ENCODE peak calls at places on chromosome 11, in six cellular contexts. N is adipocyte, Q is dorsolateral prefrontal cortex, H is endothelial cell of umbilical vein, L is psoas muscle, K is aorta. T is an unnamed sample. For H3K27me3, the result is how much of the 10 kb centered on the place peaks cover.

GRCh38 chr11:123393312-123393927 is 36.6 kb upstream of the GRAMD1B start:
- DNase-seq in N (no peak), Q (no peak), H (no peak), L (no peak), K (no peak), T (no peak)

GRCh38 chr11:70536051-70536877 is 137.9 kb downstream of the CTTN start:
- DNase-seq in N (no peak), Q (peak), H (no peak), L (no peak), K (peak), T (no peak)

GRCh38 chr11:61173456-61173855 is 12.2 kb upstream of the VPS37C start:
- DNase-seq in N (peak), Q (no peak), H (peak), L (no peak), K (no peak), T (no peak)

GRCh38 chr11:68328374-68329091 is 16.1 kb downstream of the LRP5 start:
- DNase-seq in N (no peak), Q (no peak), H (peak), L (no peak), K (no peak), T (no peak)

GRCh38 chr11:44407211-44407996 is 97.5 kb upstream of the ALX4 start:
- DNase-seq in N (no peak), Q (no peak), H (no peak), L (no peak), K (no peak), T (no peak)

GRCh38 chr11:69537855-69538640 is 56.6 kb downstream of the LINC01488 start:
- DNase-seq in N (no peak), Q (no peak), H (no peak), L (no peak), K (peak), T (no peak)

GRCh38 chr11:66066751-66067150 is 3.3 kb upstream of the PACS1 start:
- DNase-seq in N (no peak), Q (no peak), H (no peak), L (no peak), K (no peak), T (no peak)

GRCh38 chr11:26865703-26866102 is 128.2 kb upstream of the FIBIN start:
- DNase-seq in N (peak), Q (no peak), H (no peak), L (no peak), K (no peak), T (no peak)

GRCh38 chr11:116601734-116602636 is 170.8 kb downstream of the BUD13 start:
- DNase-seq in N (no peak), Q (no peak), H (peak), L (no peak), K (peak), T (no peak)

DNA sequence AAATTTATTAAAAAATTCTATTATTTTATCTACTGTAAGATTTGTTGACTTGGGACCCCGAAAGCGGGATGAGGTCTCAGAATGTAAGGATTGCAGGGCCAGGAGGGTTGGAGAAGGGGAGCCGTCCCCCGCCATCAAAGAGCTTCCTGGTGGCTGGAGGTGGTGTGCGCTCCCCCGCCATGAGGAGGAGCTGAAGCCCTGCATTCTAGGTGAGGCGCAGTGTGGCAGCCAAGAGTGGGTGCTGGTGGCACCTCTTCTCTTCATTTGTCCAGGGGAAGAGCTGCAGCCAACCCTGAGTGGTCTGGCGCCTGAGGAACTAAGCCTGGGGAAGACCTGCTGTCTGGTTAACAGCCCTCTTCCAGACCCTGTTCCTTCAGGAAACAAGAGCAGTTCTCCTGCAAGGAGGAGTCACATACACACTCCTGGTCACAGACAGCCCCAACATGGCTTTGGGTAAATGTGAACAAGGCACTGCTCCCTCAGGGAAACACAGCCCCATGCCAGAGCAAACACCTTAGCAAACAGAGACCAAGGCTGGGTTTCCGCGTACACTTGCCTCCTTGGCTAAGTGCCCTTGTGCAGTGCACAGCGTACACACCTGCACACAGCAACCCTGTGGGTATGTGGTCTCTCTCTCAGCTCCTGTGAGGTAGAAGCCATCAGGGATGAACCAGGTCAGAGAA is 17.3 kb downstream of the RTN4RL2 start:
- DNase-seq in N (no peak), Q (no peak), H (no peak), L (no peak), K (no peak), T (no peak)
- H3K27me3 ChIP-seq in N (under half), Q (under half), H (under half), L (under half), K (under half), T (under half)

GRCh38 chr11:12625438-12626071 is 48.7 kb upstream of the TEAD1 start:
- DNase-seq in N (peak), Q (no peak), H (no peak), L (no peak), K (no peak), T (no peak)
- H3K4me3 ChIP-seq in N (no peak), Q (no peak), H (no peak), L (no peak), K (no peak), T (no peak)

GRCh38 chr11:31818874-31819331 is 7.8 kb upstream of the PAX6 start:
- DNase-seq in N (no peak), Q (no peak), H (no peak), L (no peak), K (no peak), T (no peak)
- H3K27me3 ChIP-seq in N (half or more), Q (under half), H (half or more), L (half or more), K (under half), T (half or more)

GRCh38 chr11:2525941-2526807 is 81.4 kb downstream of the KCNQ1 start:
- DNase-seq in N (no peak), Q (peak), H (no peak), L (peak), K (peak), T (no peak)

GRCh38 chr11:2525166-2525861 is 80.5 kb downstream of the KCNQ1 start:
- DNase-seq in N (no peak), Q (peak), H (no peak), L (peak), K (peak), T (no peak)

GRCh38 chr11:2528301-2529050 is 83.7 kb downstream of the KCNQ1 start:
- DNase-seq in N (no peak), Q (peak), H (no peak), L (no peak), K (peak), T (no peak)

GRCh38 chr11:2527621-2528291 is 82.9 kb downstream of the KCNQ1 start:
- DNase-seq in N (no peak), Q (peak), H (no peak), L (peak), K (peak), T (no peak)

GRCh38 chr11:2526808-2527381 is 82.1 kb downstream of the KCNQ1 start:
- DNase-seq in N (peak), Q (peak), H (no peak), L (peak), K (peak), T (no peak)
- H3K4me3 ChIP-seq in N (no peak), Q (no peak), H (no peak), L (no peak), K (no peak), T (no peak)

T was measured in CD4-positive, alpha-beta memory T cell.